ENCODE peak calls at places on chromosome 1, in five cellular contexts. One of them, this sample, is unnamed.
A peak's percentile ranks its signal among the peaks of the same experiment; 100 is the strongest.

GRCh38 chr1:8169364-8170058 is 143.4 kb upstream of the ERRFI1 start:
- DNase-seq in AG09319: peak; percentile 66
- DNase-seq in astrocyte of the spinal cord: peak; percentile 83
- DNase-seq in left ventricle myocardium inferior: peak; percentile 35
- DNase-seq in progenitor cell of endocrine pancreas: no peak
- DNase-seq in this sample: no peak

GRCh38 chr1:175679931-175680652 is 63.3 kb downstream of the TNR start:
- DNase-seq in AG09319: no peak
- DNase-seq in progenitor cell of endocrine pancreas: no peak
- DNase-seq in left ventricle myocardium inferior: no peak
- DNase-seq in astrocyte of the spinal cord: no peak
- DNase-seq in this sample: no peak

GRCh38 chr1:1371354-1371740 is 3.7 kb downstream of the AURKAIP1 start:
- DNase-seq in astrocyte of the spinal cord: no peak
- DNase-seq in AG09319: no peak
- DNase-seq in progenitor cell of endocrine pancreas: no peak
- DNase-seq in left ventricle myocardium inferior: no peak
- DNase-seq in this sample: no peak

GRCh38 chr1:109814993-109815786 is 51.5 kb upstream of the EPS8L3 start:
- DNase-seq in left ventricle myocardium inferior: no peak
- DNase-seq in astrocyte of the spinal cord: no peak
- DNase-seq in AG09319: no peak
- DNase-seq in progenitor cell of endocrine pancreas: no peak
- DNase-seq in this sample: no peak

GRCh38 chr1:179926494-179927205 is 28.0 kb upstream of the CEP350 start:
- DNase-seq in astrocyte of the spinal cord: peak; percentile 13
- DNase-seq in progenitor cell of endocrine pancreas: no peak
- DNase-seq in left ventricle myocardium inferior: no peak
- DNase-seq in AG09319: peak; percentile 47
- DNase-seq in this sample: no peak

GRCh38 chr1:72282271-72282656 is at the start of gene NEGR1:
- DNase-seq in progenitor cell of endocrine pancreas: peak; percentile 18
- DNase-seq in astrocyte of the spinal cord: peak; percentile 78
- DNase-seq in AG09319: no peak
- DNase-seq in left ventricle myocardium inferior: peak; percentile 55
- DNase-seq in this sample: peak; percentile 84

GRCh38 chr1:41380979-41381690 is 19.9 kb downstream of the FOXO6 start:
- DNase-seq in progenitor cell of endocrine pancreas: no peak
- DNase-seq in astrocyte of the spinal cord: no peak
- DNase-seq in left ventricle myocardium inferior: peak; percentile 61
- DNase-seq in AG09319: no peak
- DNase-seq in this sample: no peak

GRCh38 chr1:41354956-41355355 is 6.3 kb upstream of the FOXO6 start:
- DNase-seq in astrocyte of the spinal cord: no peak
- DNase-seq in AG09319: no peak
- DNase-seq in progenitor cell of endocrine pancreas: no peak
- DNase-seq in left ventricle myocardium inferior: no peak
- DNase-seq in this sample: no peak

GRCh38 chr1:226489718-226490440 is 58.7 kb upstream of the STUM start:
- DNase-seq in progenitor cell of endocrine pancreas: no peak
- DNase-seq in left ventricle myocardium inferior: no peak
- DNase-seq in astrocyte of the spinal cord: no peak
- DNase-seq in AG09319: no peak
- DNase-seq in this sample: no peak

GRCh38 chr1:165056914-165057313 is 299.6 kb downstream of the LMX1A start:
- DNase-seq in AG09319: no peak
- DNase-seq in left ventricle myocardium inferior: no peak
- DNase-seq in progenitor cell of endocrine pancreas: no peak
- DNase-seq in astrocyte of the spinal cord: no peak
- DNase-seq in this sample: peak; percentile 6

GRCh38 chr1:93827633-93828436 is 51.2 kb downstream of the DNTTIP2 start:
- DNase-seq in AG09319: no peak
- DNase-seq in left ventricle myocardium inferior: no peak
- DNase-seq in progenitor cell of endocrine pancreas: no peak
- DNase-seq in astrocyte of the spinal cord: no peak
- DNase-seq in this sample: no peak

GRCh38 chr1:206464456-206464964 is 5.8 kb upstream of the IKBKE start:
- DNase-seq in astrocyte of the spinal cord: peak; percentile 94
- DNase-seq in AG09319: peak; percentile 76
- DNase-seq in left ventricle myocardium inferior: no peak
- DNase-seq in progenitor cell of endocrine pancreas: no peak
- DNase-seq in this sample: no peak

GRCh38 chr1:197330213-197330612 is 62.2 kb downstream of the CRB1 start:
- DNase-seq in AG09319: no peak
- DNase-seq in left ventricle myocardium inferior: no peak
- DNase-seq in progenitor cell of endocrine pancreas: no peak
- DNase-seq in astrocyte of the spinal cord: no peak
- DNase-seq in this sample: no peak
- TF ChIP-seq CTCF in AG09319: no peak
- TF ChIP-seq CTCF in left ventricle myocardium inferior: no peak
- TF ChIP-seq CTCF in progenitor cell of endocrine pancreas: no peak
- TF ChIP-seq CTCF in astrocyte of the spinal cord: no peak
- TF ChIP-seq CTCF in this sample: no peak

DNA sequence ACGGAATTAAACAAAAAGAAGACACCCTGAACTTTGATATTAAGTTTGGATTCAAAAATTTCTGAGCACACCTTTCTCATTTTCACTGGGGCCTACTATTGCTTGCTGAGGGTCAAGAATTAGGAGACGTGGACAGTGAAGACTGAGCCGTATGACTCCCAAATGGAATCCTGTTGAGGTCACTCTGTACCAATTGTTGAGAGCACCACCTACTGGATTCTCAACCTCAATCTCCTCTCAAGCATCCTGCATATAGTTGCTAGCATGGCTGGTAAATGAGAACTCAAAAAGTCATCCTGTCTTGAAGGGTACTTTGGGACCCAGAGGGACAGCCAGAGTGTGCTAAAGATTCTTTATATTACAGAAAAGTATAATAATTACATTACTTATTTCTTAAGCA is 20.2 kb upstream of the MTR start:
- DNase-seq in astrocyte of the spinal cord: no peak
- DNase-seq in progenitor cell of endocrine pancreas: no peak
- DNase-seq in AG09319: no peak
- DNase-seq in left ventricle myocardium inferior: no peak
- DNase-seq in this sample: no peak
- TF ChIP-seq CTCF in astrocyte of the spinal cord: peak; percentile 31
- TF ChIP-seq CTCF in progenitor cell of endocrine pancreas: peak; percentile 35
- TF ChIP-seq CTCF in AG09319: peak; percentile 14
- TF ChIP-seq CTCF in left ventricle myocardium inferior: peak; percentile 57
- TF ChIP-seq CTCF in this sample: peak; percentile 28

GRCh38 chr1:15579683-15580047 is 5.2 kb downstream of the AGMAT start:
- DNase-seq in progenitor cell of endocrine pancreas: no peak
- DNase-seq in AG09319: no peak
- DNase-seq in left ventricle myocardium inferior: no peak
- DNase-seq in astrocyte of the spinal cord: no peak
- DNase-seq in this sample: no peak

GRCh38 chr1:15583016-15583706 is 1.7 kb downstream of the AGMAT start:
- DNase-seq in left ventricle myocardium inferior: no peak
- DNase-seq in AG09319: no peak
- DNase-seq in astrocyte of the spinal cord: no peak
- DNase-seq in progenitor cell of endocrine pancreas: no peak
- DNase-seq in this sample: no peak

GRCh38 chr1:15578921-15579682 is 5.7 kb downstream of the AGMAT start:
- DNase-seq in left ventricle myocardium inferior: no peak
- DNase-seq in progenitor cell of endocrine pancreas: no peak
- DNase-seq in astrocyte of the spinal cord: no peak
- DNase-seq in AG09319: no peak
- DNase-seq in this sample: no peak

GRCh38 chr1:15584489-15585363 is at the start of gene AGMAT:
- DNase-seq in left ventricle myocardium inferior: peak; percentile 19
- DNase-seq in progenitor cell of endocrine pancreas: peak; percentile 52
- DNase-seq in AG09319: no peak
- DNase-seq in astrocyte of the spinal cord: no peak
- DNase-seq in this sample: no peak
- TF ChIP-seq CTCF in left ventricle myocardium inferior: peak; percentile 37
- TF ChIP-seq CTCF in progenitor cell of endocrine pancreas: peak; percentile 67
- TF ChIP-seq CTCF in AG09319: peak; percentile 28
- TF ChIP-seq CTCF in astrocyte of the spinal cord: peak; percentile 50
- TF ChIP-seq CTCF in this sample: peak; percentile 47

GRCh38 chr1:170903961-170904360 is 31.4 kb upstream of the MROH9 start:
- DNase-seq in AG09319: no peak
- DNase-seq in astrocyte of the spinal cord: no peak
- DNase-seq in progenitor cell of endocrine pancreas: no peak
- DNase-seq in left ventricle myocardium inferior: no peak
- DNase-seq in this sample: no peak
- TF ChIP-seq CTCF in AG09319: no peak
- TF ChIP-seq CTCF in astrocyte of the spinal cord: no peak
- TF ChIP-seq CTCF in progenitor cell of endocrine pancreas: no peak
- TF ChIP-seq CTCF in left ventricle myocardium inferior: no peak
- TF ChIP-seq CTCF in this sample: no peak

GRCh38 chr1:24639094-24639493 is 4.0 kb upstream of the SRRM1 start:
- DNase-seq in AG09319: no peak
- DNase-seq in progenitor cell of endocrine pancreas: no peak
- DNase-seq in left ventricle myocardium inferior: no peak
- DNase-seq in astrocyte of the spinal cord: no peak
- DNase-seq in this sample: no peak

GRCh38 chr1:24636661-24637357 is 6.3 kb upstream of the SRRM1 start:
- DNase-seq in AG09319: no peak
- DNase-seq in astrocyte of the spinal cord: no peak
- DNase-seq in left ventricle myocardium inferior: no peak
- DNase-seq in progenitor cell of endocrine pancreas: no peak
- DNase-seq in this sample: no peak

GRCh38 chr1:24632776-24633175 is 10.3 kb upstream of the SRRM1 start:
- DNase-seq in astrocyte of the spinal cord: no peak
- DNase-seq in progenitor cell of endocrine pancreas: no peak
- DNase-seq in AG09319: no peak
- DNase-seq in left ventricle myocardium inferior: no peak
- DNase-seq in this sample: peak; percentile 17

GRCh38 chr1:24639881-24640280 is 3.2 kb upstream of the SRRM1 start:
- DNase-seq in left ventricle myocardium inferior: no peak
- DNase-seq in astrocyte of the spinal cord: no peak
- DNase-seq in AG09319: no peak
- DNase-seq in progenitor cell of endocrine pancreas: no peak
- DNase-seq in this sample: no peak

DNA sequence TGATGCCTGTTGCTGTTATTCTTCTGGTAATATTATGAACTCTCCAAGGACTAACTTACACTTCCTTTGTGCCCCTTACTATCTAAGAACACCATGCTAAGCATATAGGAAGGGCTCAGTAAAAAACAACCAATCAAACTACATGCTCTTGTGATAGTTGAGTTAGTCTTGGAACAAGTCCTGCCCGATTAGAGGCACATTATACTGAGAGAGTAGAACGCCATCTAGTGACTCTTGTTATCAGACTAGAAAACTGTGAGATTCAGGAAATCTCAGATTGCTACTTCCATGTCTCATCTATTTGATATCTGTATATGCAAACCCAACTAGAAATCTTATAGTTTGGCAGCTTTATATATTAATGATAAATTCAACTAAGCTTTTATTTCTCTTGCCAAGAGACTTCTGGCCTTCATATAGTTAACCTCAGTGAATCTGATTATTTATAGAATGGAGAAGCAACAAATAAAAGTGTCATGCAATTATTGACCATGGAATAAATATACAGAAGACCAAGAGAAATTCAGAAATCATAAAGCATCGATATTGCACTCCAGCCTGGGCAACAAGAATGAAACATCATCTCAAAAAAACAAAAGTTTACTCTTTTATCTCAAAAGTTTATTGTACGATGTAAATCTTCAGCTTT is 7.8 kb upstream of the SRRM1 start:
- DNase-seq in astrocyte of the spinal cord: peak; percentile 79
- DNase-seq in progenitor cell of endocrine pancreas: no peak
- DNase-seq in AG09319: peak; percentile 44
- DNase-seq in left ventricle myocardium inferior: no peak
- DNase-seq in this sample: no peak
- TF ChIP-seq CTCF in astrocyte of the spinal cord: peak; percentile 67
- TF ChIP-seq CTCF in progenitor cell of endocrine pancreas: peak; percentile 60
- TF ChIP-seq CTCF in AG09319: peak; percentile 69
- TF ChIP-seq CTCF in left ventricle myocardium inferior: peak; percentile 70
- TF ChIP-seq CTCF in this sample: peak; percentile 75

DNA sequence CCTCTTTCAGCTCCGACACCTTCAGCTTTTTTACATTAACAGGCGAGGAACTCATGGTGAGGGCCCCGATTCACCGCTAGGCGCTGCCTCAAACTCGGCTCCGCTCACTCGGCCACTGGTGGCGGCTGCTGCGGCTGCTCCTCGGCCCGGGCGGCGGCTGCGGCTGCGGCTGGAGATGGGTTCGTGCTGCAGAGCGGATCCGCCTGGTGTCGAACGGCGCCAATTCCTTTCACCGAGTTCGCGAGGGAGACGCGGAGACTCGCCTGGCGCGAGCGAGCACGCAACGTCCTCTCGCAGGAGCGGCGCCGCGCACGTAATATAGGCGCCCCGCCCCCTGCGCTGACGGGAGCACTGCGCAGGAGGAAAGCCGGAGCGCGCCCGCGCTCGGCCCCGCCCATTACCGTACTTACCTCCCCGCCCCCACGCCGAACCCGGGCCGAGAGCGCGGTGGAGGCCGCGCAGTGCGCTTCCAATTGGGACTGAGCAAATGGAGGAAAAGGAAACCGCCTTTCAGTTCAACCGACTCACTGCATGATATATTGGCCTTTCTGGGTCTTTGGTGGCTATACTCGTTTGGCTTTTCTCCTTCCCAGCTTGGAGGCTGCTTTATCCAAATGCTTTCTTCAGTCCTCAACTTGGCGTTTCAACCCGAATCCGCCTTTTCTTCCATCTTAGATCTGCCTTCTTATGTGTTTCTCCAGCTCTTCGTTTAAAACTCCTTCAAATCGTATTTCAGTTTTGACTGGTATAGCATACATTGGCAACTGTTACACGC is at the start of gene HNRNPU:
- DNase-seq in progenitor cell of endocrine pancreas: peak; percentile 94
- DNase-seq in AG09319: peak; percentile 95
- DNase-seq in astrocyte of the spinal cord: peak; percentile 98
- DNase-seq in left ventricle myocardium inferior: peak; percentile 98
- DNase-seq in this sample: peak; percentile 99
- TF ChIP-seq CTCF in progenitor cell of endocrine pancreas: peak; percentile 55
- TF ChIP-seq CTCF in AG09319: peak; percentile 16
- TF ChIP-seq CTCF in astrocyte of the spinal cord: peak; percentile 19
- TF ChIP-seq CTCF in left ventricle myocardium inferior: peak; percentile 52
- TF ChIP-seq CTCF in this sample: peak; percentile 43